ENCODE peak calls at places on chromosomes 16 and 17, in six cellular contexts. C is K562, J is H9, F is mammary epithelial cell, W is mucosa of descending colon, S is brain microvascular endothelial cell. H is an unnamed sample.

GRCh38 chr16:27107185-27107592 is 40.5 kb downstream of the C16orf82 start:
- DNase-seq in C (peak), J (no peak), F (no peak), W (no peak), S (no peak), H (no peak)

GRCh38 chr17:74290340-74290739 is 16.3 kb downstream of the DNAI2 start:
- DNase-seq in C (peak), J (no peak), F (no peak), W (no peak), S (no peak), H (no peak)

GRCh38 chr17:75535119-75535537 is 9.6 kb downstream of the LLGL2 start:
- DNase-seq in C (no peak), J (no peak), F (no peak), W (peak), S (no peak), H (no peak)

GRCh38 chr16:65202461-65202860 is 80.6 kb upstream of the CDH11 start:
- DNase-seq in C (no peak), J (no peak), F (no peak), W (no peak), S (no peak), H (no peak)

GRCh38 chr16:71883193-71883848 is 661 bp downstream of the ZNF821 start:
- DNase-seq in C (peak), J (peak), F (peak), W (peak), S (peak), H (peak)

GRCh38 chr17:69250641-69251040 is 22.0 kb upstream of the ABCA10 start:
- DNase-seq in C (no peak), J (no peak), F (no peak), W (no peak), S (peak), H (no peak)

GRCh38 chr17:602436-602835 is 112.2 kb downstream of the VPS53 start:
- DNase-seq in C (no peak), J (no peak), F (no peak), W (no peak), S (peak), H (no peak)

GRCh38 chr17:75069783-75070182 is 18.0 kb upstream of the SLC16A5 start:
- DNase-seq in C (no peak), J (no peak), F (no peak), W (peak), S (no peak), H (no peak)

GRCh38 chr16:10314811-10315210 is 71.0 kb upstream of the ATF7IP2 start:
- DNase-seq in C (no peak), J (no peak), F (peak), W (no peak), S (peak), H (no peak)

GRCh38 chr17:77935121-77935571 is 23.4 kb upstream of the TNRC6C start:
- DNase-seq in C (no peak), J (peak), F (no peak), W (no peak), S (no peak), H (no peak)

GRCh38 chr16:22007509-22008214 is at the start of gene MOSMO:
- DNase-seq in C (peak), J (peak), F (peak), W (peak), S (peak), H (peak)
- TF ChIP-seq CTCF in C (no peak), J (no peak), F (no peak), W (no peak), S (no peak), H (peak)

DNA sequence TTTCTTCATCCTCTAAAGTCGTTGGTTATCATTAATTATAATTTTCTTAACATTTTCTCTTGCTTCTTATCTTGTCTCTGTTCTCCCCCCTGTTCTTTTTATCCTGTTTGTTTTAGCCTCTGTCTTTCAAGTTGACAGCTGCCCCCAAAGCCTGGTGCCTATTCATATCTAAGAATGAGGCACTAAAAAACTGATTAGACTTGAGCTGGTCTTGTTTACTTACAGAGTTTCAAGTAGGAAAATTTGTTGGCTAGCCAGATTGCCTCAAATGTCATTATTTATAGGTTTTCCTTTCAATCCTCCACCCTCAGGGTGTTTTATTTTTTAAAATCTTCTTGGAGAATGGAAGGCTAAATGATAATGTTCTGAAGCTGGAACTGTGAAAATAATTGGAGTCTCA is 236.0 kb downstream of the UTP18 start:
- DNase-seq in C (no peak), J (no peak), F (no peak), W (no peak), S (no peak), H (no peak)
- TF ChIP-seq CTCF in C (no peak), J (no peak), F (no peak), W (no peak), S (no peak), H (no peak)

GRCh38 chr17:41667280-41668008 is 21.2 kb upstream of the EIF1 start:
- DNase-seq in C (peak), J (peak), F (no peak), W (no peak), S (no peak), H (no peak)
- TF ChIP-seq CTCF in C (no peak), J (no peak), F (no peak), W (no peak), S (no peak), H (no peak)

GRCh38 chr16:391885-392335 is 5.1 kb upstream of the NME4 start:
- DNase-seq in C (peak), J (peak), F (peak), W (peak), S (peak), H (peak)
- TF ChIP-seq CTCF in C (peak), J (peak), F (peak), W (peak), S (peak), H (peak)

H was measured in osteocyte.